ENCODE peak calls at places on chromosome 1, in four cellular contexts. One of them, this sample, is unnamed.

GRCh38 chr1:116832932-116833578 is 76.7 kb upstream of the PTGFRN start:
- DNase-seq in cardiac fibroblast: no peak
- DNase-seq in LoVo: peak
- DNase-seq in T-helper 17 cell: no peak
- DNase-seq in this sample: no peak

GRCh38 chr1:10679521-10680220 is 116.8 kb downstream of the CASZ1 start:
- DNase-seq in LoVo: no peak
- DNase-seq in T-helper 17 cell: no peak
- DNase-seq in cardiac fibroblast: peak
- DNase-seq in this sample: no peak

GRCh38 chr1:38173157-38173831 is 126.7 kb upstream of the POU3F1 start:
- DNase-seq in T-helper 17 cell: no peak
- DNase-seq in LoVo: no peak
- DNase-seq in cardiac fibroblast: no peak
- DNase-seq in this sample: no peak

GRCh38 chr1:172399369-172400072 is 21.0 kb upstream of the C1orf105 start:
- DNase-seq in T-helper 17 cell: no peak
- DNase-seq in LoVo: peak
- DNase-seq in cardiac fibroblast: peak
- DNase-seq in this sample: no peak

GRCh38 chr1:235908742-235909520 is 42.2 kb upstream of the LYST start:
- DNase-seq in cardiac fibroblast: peak
- DNase-seq in LoVo: peak
- DNase-seq in T-helper 17 cell: no peak
- DNase-seq in this sample: no peak

GRCh38 chr1:8266436-8267165 is 51.3 kb upstream of the SLC45A1 start:
- DNase-seq in cardiac fibroblast: no peak
- DNase-seq in T-helper 17 cell: no peak
- DNase-seq in LoVo: no peak
- DNase-seq in this sample: no peak

GRCh38 chr1:89724369-89725015 is 91.6 kb downstream of the LRRC8C start:
- DNase-seq in T-helper 17 cell: no peak
- DNase-seq in cardiac fibroblast: peak
- DNase-seq in LoVo: no peak
- DNase-seq in this sample: no peak

GRCh38 chr1:27070390-27071048 is 57.9 kb upstream of the TENT5B start:
- DNase-seq in T-helper 17 cell: no peak
- DNase-seq in cardiac fibroblast: no peak
- DNase-seq in LoVo: no peak
- DNase-seq in this sample: no peak

GRCh38 chr1:21264913-21265312 is 25.4 kb downstream of the ECE1 start:
- DNase-seq in LoVo: no peak
- DNase-seq in cardiac fibroblast: peak
- DNase-seq in T-helper 17 cell: no peak
- DNase-seq in this sample: no peak

GRCh38 chr1:68140536-68140935 is 90.1 kb upstream of the DIRAS3 start:
- DNase-seq in T-helper 17 cell: no peak
- DNase-seq in LoVo: no peak
- DNase-seq in cardiac fibroblast: peak
- DNase-seq in this sample: no peak

GRCh38 chr1:84370831-84371394 is 27.4 kb upstream of the DNASE2B start:
- DNase-seq in cardiac fibroblast: peak
- DNase-seq in LoVo: no peak
- DNase-seq in T-helper 17 cell: no peak
- DNase-seq in this sample: peak

GRCh38 chr1:221166559-221167318 is 287.5 kb downstream of the HLX start:
- DNase-seq in cardiac fibroblast: no peak
- DNase-seq in T-helper 17 cell: no peak
- DNase-seq in LoVo: no peak
- DNase-seq in this sample: no peak

GRCh38 chr1:29195875-29196274 is 14.2 kb upstream of the SRSF4 start:
- DNase-seq in cardiac fibroblast: no peak
- DNase-seq in T-helper 17 cell: no peak
- DNase-seq in LoVo: no peak
- DNase-seq in this sample: no peak

GRCh38 chr1:53582211-53583020 is 123.2 kb downstream of the DMRTB1 start:
- DNase-seq in T-helper 17 cell: no peak
- DNase-seq in cardiac fibroblast: no peak
- DNase-seq in LoVo: no peak
- DNase-seq in this sample: no peak

GRCh38 chr1:162145966-162146696 is 76.6 kb downstream of the NOS1AP start:
- DNase-seq in LoVo: no peak
- DNase-seq in cardiac fibroblast: no peak
- DNase-seq in T-helper 17 cell: no peak
- DNase-seq in this sample: no peak

GRCh38 chr1:172976222-172977041 is 74.3 kb downstream of the TNFSF18 start:
- DNase-seq in T-helper 17 cell: no peak
- DNase-seq in cardiac fibroblast: peak
- DNase-seq in LoVo: peak
- DNase-seq in this sample: no peak

GRCh38 chr1:218112862-218113261 is 172.2 kb upstream of the RRP15 start:
- DNase-seq in T-helper 17 cell: no peak
- DNase-seq in cardiac fibroblast: no peak
- DNase-seq in LoVo: peak
- DNase-seq in this sample: no peak